ENCODE peak calls at places on chromosomes 5 and 9, in eight cellular contexts. J, A, P, F, Y, Z, W and H are unnamed samples.

GRCh38 chr9:113508111-113508749 is 44.7 kb downstream of the RGS3 start:
- DNase-seq in J (peak), A (no peak), P (no peak), F (no peak), Y (peak), Z (peak), W (peak), H (no peak)

GRCh38 chr5:151384106-151384505 is 36.7 kb upstream of the SLC36A2 start:
- DNase-seq in J (no peak), A (no peak), P (no peak), F (no peak), Y (peak), Z (no peak), W (no peak), H (no peak)

GRCh38 chr5:172897691-172898512 is 61.3 kb upstream of the RPL26L1 start:
- DNase-seq in J (peak), A (peak), P (peak), F (peak), Y (peak), Z (no peak), W (no peak), H (peak)

GRCh38 chr9:94974154-94974860 is 247.8 kb downstream of the AOPEP start:
- DNase-seq in J (no peak), A (no peak), P (peak), F (peak), Y (no peak), Z (no peak), W (no peak), H (no peak)

GRCh38 chr9:131745611-131746010 is 5.7 kb upstream of the RAPGEF1 start:
- DNase-seq in J (no peak), A (no peak), P (no peak), F (no peak), Y (no peak), Z (no peak), W (no peak), H (no peak)

GRCh38 chr9:123834218-123834906 is 95.6 kb downstream of the DENND1A start:
- DNase-seq in J (no peak), A (no peak), P (no peak), F (no peak), Y (peak), Z (no peak), W (no peak), H (no peak)

GRCh38 chr5:150641006-150641570 is 628 bp downstream of the SYNPO start:
- DNase-seq in J (no peak), A (no peak), P (peak), F (peak), Y (peak), Z (no peak), W (no peak), H (no peak)

GRCh38 chr5:1806199-1806598 is 5.0 kb downstream of the NDUFS6 start:
- DNase-seq in J (no peak), A (no peak), P (no peak), F (no peak), Y (no peak), Z (no peak), W (no peak), H (no peak)

GRCh38 chr5:9789818-9790217 is 159.7 kb upstream of the TAS2R1 start:
- DNase-seq in J (no peak), A (no peak), P (no peak), F (no peak), Y (no peak), Z (no peak), W (no peak), H (no peak)

GRCh38 chr9:106728860-106729259 is 134.1 kb upstream of the ZNF462 start:
- DNase-seq in J (no peak), A (no peak), P (no peak), F (no peak), Y (no peak), Z (no peak), W (no peak), H (no peak)

GRCh38 chr5:72256536-72256935 is 63.5 kb downstream of the MRPS27 start:
- DNase-seq in J (no peak), A (no peak), P (no peak), F (peak), Y (peak), Z (no peak), W (no peak), H (no peak)

GRCh38 chr5:40033411-40033810 is 608.6 kb upstream of the DAB2 start:
- DNase-seq in J (no peak), A (no peak), P (no peak), F (no peak), Y (no peak), Z (peak), W (no peak), H (peak)

GRCh38 chr5:90226433-90227099 is 183.0 kb downstream of the CETN3 start:
- DNase-seq in J (peak), A (no peak), P (no peak), F (no peak), Y (no peak), Z (no peak), W (no peak), H (no peak)

GRCh38 chr5:763998-764781 is 20.3 kb downstream of the ZDHHC11B start:
- DNase-seq in J (no peak), A (no peak), P (no peak), F (no peak), Y (no peak), Z (no peak), W (no peak), H (no peak)

GRCh38 chr5:181133610-181134231 is 2.8 kb upstream of the OR2V1 start:
- DNase-seq in J (no peak), A (no peak), P (no peak), F (peak), Y (peak), Z (no peak), W (no peak), H (peak)

GRCh38 chr5:148125641-148126040 is 42.7 kb upstream of the SPINK14 start:
- DNase-seq in J (no peak), A (no peak), P (peak), F (no peak), Y (peak), Z (no peak), W (no peak), H (no peak)

GRCh38 chr5:34656700-34657549 is 797 bp downstream of the RAI14 start:
- DNase-seq in J (peak), A (no peak), P (no peak), F (peak), Y (no peak), Z (no peak), W (no peak), H (no peak)

GRCh38 chr9:128899566-128900322 is 17.8 kb downstream of the LRRC8A start:
- DNase-seq in J (no peak), A (no peak), P (no peak), F (peak), Y (no peak), Z (no peak), W (no peak), H (no peak)

GRCh38 chr9:113131689-113132151 is 19.1 kb upstream of the SLC31A2 start:
- DNase-seq in J (no peak), A (no peak), P (no peak), F (peak), Y (peak), Z (no peak), W (peak), H (no peak)

DNA sequence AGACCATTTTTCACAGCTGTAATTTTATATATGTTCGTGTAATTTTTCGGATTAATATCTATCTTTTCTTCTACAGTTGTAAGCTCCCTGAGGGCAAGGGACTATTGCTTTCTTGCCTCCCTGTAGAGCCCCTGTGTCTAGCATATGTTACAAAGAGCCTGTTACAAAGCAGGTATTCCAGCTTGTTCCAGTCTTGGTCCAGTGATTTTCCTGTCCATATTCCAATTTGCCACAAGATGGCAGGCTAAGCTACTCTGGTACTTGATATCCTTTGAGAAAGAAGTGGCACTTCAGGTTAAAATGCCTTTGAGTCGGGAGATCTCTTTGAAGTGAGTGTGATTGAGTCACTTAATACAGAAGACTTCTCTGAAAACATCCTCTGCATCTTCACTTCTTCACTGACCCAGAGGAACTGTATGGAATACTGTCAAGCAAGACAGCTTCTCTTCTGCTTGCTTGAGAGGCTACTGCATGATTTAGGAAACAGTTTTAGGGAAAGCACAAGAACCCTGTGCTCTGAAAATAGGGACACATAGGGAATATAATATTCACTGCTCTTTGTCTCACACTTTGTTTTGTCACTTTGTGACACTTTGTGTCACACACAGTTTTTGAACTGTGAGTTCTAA is 24.5 kb downstream of the CAVIN4 start:
- DNase-seq in J (no peak), A (no peak), P (no peak), F (peak), Y (peak), Z (no peak), W (peak), H (peak)
- TF ChIP-seq CTCF in J (no peak), A (peak), P (peak), F (peak), Y (peak), Z (peak), W (peak), H (peak)

GRCh38 chr9:16290169-16290568 is 580.3 kb downstream of the BNC2 start:
- DNase-seq in J (no peak), A (no peak), P (no peak), F (no peak), Y (no peak), Z (no peak), W (no peak), H (no peak)
- TF ChIP-seq CTCF in J (no peak), A (no peak), P (no peak), F (no peak), Y (no peak), Z (no peak), W (no peak), H (no peak)

GRCh38 chr5:164009628-164010027 is 504.2 kb downstream of the MAT2B start:
- DNase-seq in J (no peak), A (no peak), P (no peak), F (no peak), Y (no peak), Z (no peak), W (no peak), H (no peak)
- TF ChIP-seq CTCF in J (no peak), A (no peak), P (no peak), F (no peak), Y (no peak), Z (no peak), W (no peak), H (no peak)

DNA sequence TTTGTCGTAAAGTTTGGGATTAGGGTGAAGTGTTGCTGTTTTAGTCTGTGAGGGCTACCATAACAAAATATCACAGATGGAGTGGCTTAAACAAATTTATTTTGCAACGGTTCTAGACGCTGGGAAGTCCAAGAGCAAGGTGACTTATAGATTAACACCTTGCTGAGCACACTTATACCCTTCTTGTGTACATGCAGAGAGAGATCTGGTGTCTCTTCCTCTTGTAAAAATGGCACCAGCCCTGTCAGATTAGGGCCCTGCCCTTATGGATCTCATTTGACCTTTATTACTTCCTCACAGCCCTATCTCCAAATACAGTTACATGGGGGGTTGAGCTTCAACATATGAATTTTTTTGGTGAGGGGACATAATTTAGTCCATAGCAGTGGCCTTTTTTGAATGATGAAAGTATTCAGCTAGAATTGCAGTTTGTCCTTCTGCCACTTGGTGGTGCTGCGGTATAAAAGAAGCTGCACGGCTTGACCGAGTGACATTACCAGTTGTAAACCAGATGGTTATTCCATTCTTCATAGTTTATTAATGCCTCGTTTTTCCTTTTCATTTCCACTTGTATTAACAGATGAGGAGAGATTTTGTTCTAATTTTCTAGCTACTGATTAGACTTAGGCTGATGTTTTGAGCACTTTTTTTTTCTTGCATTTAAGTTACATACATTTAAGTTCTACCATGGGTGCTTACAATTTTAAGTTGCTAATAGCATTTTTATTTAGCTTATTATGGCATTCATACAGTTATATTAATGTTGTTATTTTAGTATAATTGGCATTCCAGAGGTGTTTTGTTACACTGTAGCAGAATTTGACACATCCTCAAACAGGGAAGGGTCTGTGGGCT is 19.4 kb downstream of the DCP2 start:
- DNase-seq in J (no peak), A (no peak), P (no peak), F (peak), Y (peak), Z (peak), W (peak), H (no peak)
- TF ChIP-seq CTCF in J (peak), A (peak), P (peak), F (peak), Y (peak), Z (peak), W (peak), H (peak)

GRCh38 chr5:132753135-132753987 is 6.1 kb downstream of the CCNI2 start:
- DNase-seq in J (no peak), A (no peak), P (no peak), F (peak), Y (no peak), Z (no peak), W (peak), H (no peak)
- TF ChIP-seq CTCF in J (no peak), A (peak), P (peak), F (no peak), Y (no peak), Z (no peak), W (no peak), H (peak)

GRCh38 chr9:78441822-78442431 is 145.0 kb downstream of the PSAT1 start:
- DNase-seq in J (no peak), A (no peak), P (no peak), F (no peak), Y (no peak), Z (no peak), W (no peak), H (no peak)
- TF ChIP-seq CTCF in J (no peak), A (no peak), P (no peak), F (no peak), Y (no peak), Z (no peak), W (no peak), H (no peak)